ENCODE peak calls at places on chromosomes 3 and 15, in six cellular contexts. One of them, this sample, is unnamed. For H3K27me3, the result is how much of the 10 kb centered on the place peaks cover.

GRCh38 chr15:65096481-65097385 is 18.3 kb downstream of the UBAP1L start:
- DNase-seq in PC-9: no peak
- DNase-seq in AG04450: no peak
- DNase-seq in upper lobe of right lung: no peak
- DNase-seq in HepG2: no peak
- DNase-seq in ovary: no peak
- DNase-seq in this sample: no peak

GRCh38 chr3:126555795-126556636 is 2.7 kb downstream of the C3orf22 start:
- DNase-seq in PC-9: no peak
- DNase-seq in AG04450: no peak
- DNase-seq in upper lobe of right lung: peak
- DNase-seq in HepG2: no peak
- DNase-seq in ovary: no peak
- DNase-seq in this sample: peak

GRCh38 chr3:58048301-58048700 is 40.1 kb downstream of the FLNB start:
- DNase-seq in PC-9: peak
- DNase-seq in AG04450: no peak
- DNase-seq in upper lobe of right lung: no peak
- DNase-seq in HepG2: no peak
- DNase-seq in ovary: no peak
- DNase-seq in this sample: no peak

GRCh38 chr3:38002291-38002876 is 11.8 kb downstream of the VILL start:
- DNase-seq in PC-9: no peak
- DNase-seq in AG04450: no peak
- DNase-seq in upper lobe of right lung: peak
- DNase-seq in HepG2: no peak
- DNase-seq in ovary: peak
- DNase-seq in this sample: no peak

GRCh38 chr15:60128710-60129109 is 124.6 kb downstream of the FOXB1 start:
- DNase-seq in PC-9: peak
- DNase-seq in AG04450: no peak
- DNase-seq in upper lobe of right lung: no peak
- DNase-seq in HepG2: no peak
- DNase-seq in ovary: no peak
- DNase-seq in this sample: no peak

GRCh38 chr3:16516695-16517481 is 3.4 kb upstream of the RFTN1 start:
- DNase-seq in PC-9: no peak
- DNase-seq in AG04450: peak
- DNase-seq in upper lobe of right lung: no peak
- DNase-seq in HepG2: peak
- DNase-seq in ovary: peak
- DNase-seq in this sample: no peak

GRCh38 chr15:66682865-66683264 is 19.2 kb upstream of the SMAD6 start:
- DNase-seq in PC-9: no peak
- DNase-seq in AG04450: no peak
- DNase-seq in upper lobe of right lung: no peak
- DNase-seq in HepG2: no peak
- DNase-seq in ovary: no peak
- DNase-seq in this sample: no peak

GRCh38 chr15:65837301-65838283 is 31.7 kb upstream of the RAB11A start:
- DNase-seq in PC-9: no peak
- DNase-seq in AG04450: no peak
- DNase-seq in upper lobe of right lung: no peak
- DNase-seq in HepG2: no peak
- DNase-seq in ovary: no peak
- DNase-seq in this sample: no peak

GRCh38 chr3:53818221-53819162 is 27.7 kb downstream of the CHDH start:
- DNase-seq in PC-9: no peak
- DNase-seq in AG04450: no peak
- DNase-seq in upper lobe of right lung: peak
- DNase-seq in HepG2: peak
- DNase-seq in ovary: no peak
- DNase-seq in this sample: no peak

GRCh38 chr3:156509209-156510174 is 45.4 kb downstream of the SSR3 start:
- DNase-seq in PC-9: peak
- DNase-seq in AG04450: peak
- DNase-seq in upper lobe of right lung: no peak
- DNase-seq in HepG2: peak
- DNase-seq in ovary: no peak
- DNase-seq in this sample: no peak

GRCh38 chr15:36465304-36465703 is 114.1 kb upstream of the CDIN1 start:
- DNase-seq in PC-9: no peak
- DNase-seq in AG04450: no peak
- DNase-seq in upper lobe of right lung: no peak
- DNase-seq in HepG2: no peak
- DNase-seq in ovary: no peak
- DNase-seq in this sample: no peak

GRCh38 chr3:105842943-105843342 is 25.9 kb downstream of the CBLB start:
- DNase-seq in PC-9: no peak
- DNase-seq in AG04450: no peak
- DNase-seq in upper lobe of right lung: no peak
- DNase-seq in HepG2: no peak
- DNase-seq in ovary: no peak
- DNase-seq in this sample: no peak

GRCh38 chr3:35733276-35733675 is 94.0 kb downstream of the ARPP21 start:
- DNase-seq in PC-9: no peak
- DNase-seq in AG04450: no peak
- DNase-seq in upper lobe of right lung: no peak
- DNase-seq in HepG2: no peak
- DNase-seq in ovary: no peak
- DNase-seq in this sample: no peak

GRCh38 chr3:60140160-60140559 is 1090.3 kb upstream of the CFAP20DC start:
- DNase-seq in PC-9: no peak
- DNase-seq in AG04450: no peak
- DNase-seq in upper lobe of right lung: no peak
- DNase-seq in HepG2: no peak
- DNase-seq in ovary: no peak
- DNase-seq in this sample: no peak

GRCh38 chr15:93348711-93349110 is 259.7 kb upstream of the RGMA start:
- DNase-seq in PC-9: no peak
- DNase-seq in AG04450: no peak
- DNase-seq in upper lobe of right lung: no peak
- DNase-seq in HepG2: no peak
- DNase-seq in ovary: no peak
- DNase-seq in this sample: no peak

GRCh38 chr15:95247068-95247984 is 1016.0 kb downstream of the MCTP2 start:
- DNase-seq in PC-9: peak
- DNase-seq in AG04450: peak
- DNase-seq in upper lobe of right lung: no peak
- DNase-seq in HepG2: peak
- DNase-seq in ovary: no peak
- DNase-seq in this sample: no peak

GRCh38 chr15:20645956-20646355 is 104.4 kb upstream of the GOLGA6L6 start:
- DNase-seq in PC-9: no peak
- DNase-seq in AG04450: no peak
- DNase-seq in upper lobe of right lung: peak
- DNase-seq in HepG2: no peak
- DNase-seq in ovary: no peak
- DNase-seq in this sample: peak

GRCh38 chr15:49309889-49310288 is 113.2 kb upstream of the FGF7 start:
- DNase-seq in PC-9: no peak
- DNase-seq in AG04450: no peak
- DNase-seq in upper lobe of right lung: no peak
- DNase-seq in HepG2: no peak
- DNase-seq in ovary: no peak
- DNase-seq in this sample: no peak

GRCh38 chr3:148646126-148646660 is 51.5 kb upstream of the AGTR1 start:
- DNase-seq in PC-9: no peak
- DNase-seq in AG04450: no peak
- DNase-seq in upper lobe of right lung: no peak
- DNase-seq in HepG2: no peak
- DNase-seq in ovary: no peak
- DNase-seq in this sample: no peak

GRCh38 chr3:40691598-40691905 is 166.8 kb downstream of the ZNF621 start:
- DNase-seq in PC-9: peak
- DNase-seq in AG04450: no peak
- DNase-seq in upper lobe of right lung: no peak
- DNase-seq in HepG2: peak
- DNase-seq in ovary: no peak
- DNase-seq in this sample: no peak

GRCh38 chr3:132034486-132035464 is at the start of gene CPNE4:
- DNase-seq in PC-9: peak
- DNase-seq in AG04450: peak
- DNase-seq in upper lobe of right lung: peak
- DNase-seq in HepG2: peak
- DNase-seq in ovary: peak
- DNase-seq in this sample: peak

GRCh38 chr15:42031211-42031915 is 10.5 kb upstream of the PLA2G4E start:
- DNase-seq in PC-9: no peak
- DNase-seq in AG04450: no peak
- DNase-seq in upper lobe of right lung: no peak
- DNase-seq in HepG2: no peak
- DNase-seq in ovary: no peak
- DNase-seq in this sample: no peak

DNA sequence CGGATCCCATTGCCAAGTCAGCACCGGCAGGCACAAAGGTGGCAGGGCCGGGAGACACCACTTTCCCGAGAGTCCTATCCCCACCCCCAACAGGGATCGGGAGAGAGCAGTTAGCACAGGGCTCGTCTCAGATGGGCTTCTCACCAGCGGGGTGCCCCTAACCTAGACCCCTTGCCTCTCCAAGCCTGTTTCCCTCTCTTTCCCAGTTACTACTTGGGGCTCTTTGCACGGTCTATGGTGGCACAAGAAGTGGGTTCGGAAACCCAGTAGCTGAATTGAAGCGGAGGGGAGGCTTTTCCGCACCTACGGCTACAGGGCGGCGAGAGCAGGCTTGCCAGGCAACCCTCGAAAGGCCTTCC is 383 bp upstream of the EFCC1 start:
- DNase-seq in PC-9: no peak
- DNase-seq in AG04450: no peak
- DNase-seq in upper lobe of right lung: no peak
- DNase-seq in HepG2: no peak
- DNase-seq in ovary: no peak
- DNase-seq in this sample: no peak
- H3K27me3 ChIP-seq in PC-9: under half
- H3K27me3 ChIP-seq in AG04450: half or more
- H3K27me3 ChIP-seq in upper lobe of right lung: under half
- H3K27me3 ChIP-seq in HepG2: under half
- H3K27me3 ChIP-seq in ovary: under half
- H3K27me3 ChIP-seq in this sample: under half

DNA sequence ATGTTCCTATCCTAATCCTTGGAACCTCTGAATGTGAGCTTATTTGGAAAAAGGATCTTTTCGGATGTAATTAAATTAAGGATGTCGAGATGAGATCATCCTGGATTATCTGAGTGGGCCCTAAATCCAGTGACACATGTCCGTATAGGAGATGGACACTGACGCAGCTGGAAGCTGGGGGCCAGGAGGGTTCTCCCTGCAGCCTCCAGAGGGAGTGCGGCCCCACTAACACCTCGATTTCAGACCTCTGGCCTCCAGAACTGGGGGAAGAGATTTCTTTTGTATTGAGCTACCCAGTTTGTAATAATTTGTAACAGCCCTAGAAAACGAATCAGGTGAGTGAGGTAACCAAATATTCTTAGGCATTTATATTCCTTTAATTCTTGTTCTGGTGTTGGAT is 2.5 kb downstream of the DNAJB8 start:
- DNase-seq in PC-9: no peak
- DNase-seq in AG04450: no peak
- DNase-seq in upper lobe of right lung: no peak
- DNase-seq in HepG2: no peak
- DNase-seq in ovary: no peak
- DNase-seq in this sample: no peak
- TF ChIP-seq CTCF in PC-9: no peak
- TF ChIP-seq CTCF in AG04450: peak
- TF ChIP-seq CTCF in upper lobe of right lung: peak
- TF ChIP-seq CTCF in HepG2: peak
- TF ChIP-seq CTCF in ovary: no peak
- TF ChIP-seq CTCF in this sample: peak

DNA sequence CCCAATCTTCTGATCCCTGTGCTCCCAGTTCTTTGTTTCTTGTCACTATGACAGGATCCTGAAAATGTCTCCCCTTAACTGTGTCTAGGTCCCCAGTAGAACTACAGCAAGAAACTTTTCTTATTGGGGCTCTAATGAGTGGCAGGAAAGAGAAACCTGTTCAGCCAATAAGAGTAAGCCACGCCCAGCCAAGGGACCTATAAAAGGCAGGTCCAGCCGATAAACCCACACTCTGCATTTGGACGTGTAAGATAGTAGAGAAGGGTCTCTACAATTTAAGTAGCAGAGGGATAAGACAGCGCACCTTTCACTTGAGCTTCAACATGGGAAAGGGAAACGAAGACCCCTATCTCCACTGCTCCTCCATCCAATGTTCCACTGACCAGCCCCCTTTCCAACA is 149.9 kb downstream of the LMLN start:
- DNase-seq in PC-9: no peak
- DNase-seq in AG04450: no peak
- DNase-seq in upper lobe of right lung: no peak
- DNase-seq in HepG2: no peak
- DNase-seq in ovary: no peak
- DNase-seq in this sample: no peak
- H3K27me3 ChIP-seq in PC-9: under half
- H3K27me3 ChIP-seq in AG04450: under half
- H3K27me3 ChIP-seq in upper lobe of right lung: half or more
- H3K27me3 ChIP-seq in HepG2: under half
- H3K27me3 ChIP-seq in ovary: under half
- H3K27me3 ChIP-seq in this sample: half or more

GRCh38 chr3:133455281-133455680 is 55.4 kb downstream of the BFSP2 start:
- DNase-seq in PC-9: no peak
- DNase-seq in AG04450: no peak
- DNase-seq in upper lobe of right lung: no peak
- DNase-seq in HepG2: no peak
- DNase-seq in ovary: no peak
- DNase-seq in this sample: no peak

GRCh38 chr3:133455960-133456359 is 56.1 kb downstream of the BFSP2 start:
- DNase-seq in PC-9: no peak
- DNase-seq in AG04450: no peak
- DNase-seq in upper lobe of right lung: no peak
- DNase-seq in HepG2: no peak
- DNase-seq in ovary: no peak
- DNase-seq in this sample: no peak

GRCh38 chr3:133457025-133457424 is 57.2 kb downstream of the BFSP2 start:
- DNase-seq in PC-9: no peak
- DNase-seq in AG04450: no peak
- DNase-seq in upper lobe of right lung: no peak
- DNase-seq in HepG2: no peak
- DNase-seq in ovary: no peak
- DNase-seq in this sample: no peak

GRCh38 chr3:133459400-133459799 is 59.5 kb downstream of the BFSP2 start:
- DNase-seq in PC-9: no peak
- DNase-seq in AG04450: no peak
- DNase-seq in upper lobe of right lung: no peak
- DNase-seq in HepG2: peak
- DNase-seq in ovary: no peak
- DNase-seq in this sample: no peak

DNA sequence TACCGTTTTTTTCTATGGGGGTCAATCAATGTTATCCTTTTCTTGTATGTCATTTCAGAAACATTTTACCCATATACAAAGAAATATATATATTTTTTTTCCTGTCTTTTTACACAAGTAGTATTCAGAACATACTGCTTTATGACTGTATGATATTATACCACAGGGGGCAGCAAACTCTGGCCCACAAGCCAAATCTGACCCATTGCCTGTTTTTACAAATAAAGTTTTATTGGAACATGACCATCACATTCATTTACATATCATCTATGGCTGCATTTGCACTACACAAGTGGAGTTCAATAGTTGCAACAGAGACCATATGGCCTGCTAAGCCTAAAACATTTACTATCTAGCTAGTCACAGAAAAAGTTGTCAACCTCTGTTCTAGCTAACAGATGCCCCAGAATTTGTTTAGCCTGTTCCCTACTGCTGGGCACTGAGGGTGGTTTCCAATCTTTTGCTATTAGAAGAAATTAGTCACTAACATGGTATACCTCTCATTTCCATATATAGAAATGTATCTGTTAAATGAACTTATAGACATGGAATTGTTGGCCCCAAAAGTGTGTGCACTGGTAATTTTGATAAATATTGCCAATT is 57.7 kb downstream of the BFSP2 start:
- DNase-seq in PC-9: no peak
- DNase-seq in AG04450: no peak
- DNase-seq in upper lobe of right lung: no peak
- DNase-seq in HepG2: no peak
- DNase-seq in ovary: no peak
- DNase-seq in this sample: no peak
- TF ChIP-seq CTCF in PC-9: peak
- TF ChIP-seq CTCF in AG04450: peak
- TF ChIP-seq CTCF in upper lobe of right lung: peak
- TF ChIP-seq CTCF in HepG2: peak
- TF ChIP-seq CTCF in ovary: no peak
- TF ChIP-seq CTCF in this sample: no peak

This sample was measured in lower lobe of right lung.